ENCODE peak calls at places on chromosomes 12 and 14, in four cellular contexts. A, B, K and J are unnamed samples.

GRCh38 chr14:76867536-76868452 is 41.6 kb downstream of the LRRC74A start:
- DNase-seq in K (no peak), B (no peak), A (peak), J (no peak)

GRCh38 chr12:11958216-11959091 is 112.3 kb upstream of the BCL2L14 start:
- DNase-seq in K (peak), A (no peak), B (no peak), J (peak)

GRCh38 chr14:105074601-105075053 is 9.4 kb upstream of the GPR132 start:
- DNase-seq in K (no peak), B (no peak), A (peak), J (no peak)

GRCh38 chr12:46521145-46521544 is 148.6 kb upstream of the SLC38A2 start:
- DNase-seq in K (no peak), A (no peak), B (no peak), J (no peak)

GRCh38 chr14:37592288-37593274 is 2.5 kb downstream of the FOXA1 start:
- DNase-seq in K (no peak), B (no peak), A (no peak), J (peak)

GRCh38 chr12:130827432-130827831 is 11.6 kb downstream of the STX2 start:
- DNase-seq in K (no peak), B (no peak), A (no peak), J (no peak)

GRCh38 chr14:30808576-30808975 is 65.8 kb upstream of the COCH start:
- DNase-seq in B (no peak), A (no peak), K (peak), J (no peak)

GRCh38 chr12:93483151-93483807 is 16.0 kb downstream of the MRPL42 start:
- DNase-seq in B (no peak), K (no peak), A (no peak), J (no peak)

GRCh38 chr12:123449103-123449736 is 8.7 kb upstream of the SNRNP35 start:
- DNase-seq in B (no peak), A (no peak), K (no peak), J (no peak)

GRCh38 chr12:11580125-11580751 is 69.2 kb upstream of the ETV6 start:
- DNase-seq in B (no peak), K (peak), A (no peak), J (peak)

GRCh38 chr12:104772336-104772735 is 185.8 kb downstream of the SLC41A2 start:
- DNase-seq in B (no peak), K (no peak), A (no peak), J (no peak)

GRCh38 chr12:76680940-76681339 is 83.0 kb upstream of the ZDHHC17 start:
- DNase-seq in K (no peak), B (no peak), A (no peak), J (no peak)

DNA sequence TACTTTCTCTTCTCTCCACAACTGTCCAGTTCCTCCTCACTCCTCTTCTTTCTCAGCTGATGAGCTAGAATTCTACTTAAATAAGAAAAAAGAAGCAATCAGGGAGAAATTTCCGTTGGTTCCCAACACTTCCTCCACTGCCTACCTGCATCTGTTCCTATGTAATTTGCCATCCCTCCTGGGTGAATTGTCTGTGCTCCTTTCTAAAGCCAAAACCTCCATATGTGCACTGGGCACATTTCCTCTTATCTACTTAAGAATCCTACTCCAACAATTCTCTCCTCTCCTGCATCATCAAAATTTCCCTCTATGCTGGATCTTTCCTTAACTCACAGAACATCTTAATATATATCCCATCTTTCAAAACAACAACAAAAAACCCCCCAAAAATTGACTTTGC is 35.2 kb downstream of the GPR65 start:
- DNase-seq in B (no peak), K (no peak), A (no peak), J (no peak)
- H3K4me3 ChIP-seq in B (no peak), K (no peak), A (no peak), J (no peak)

GRCh38 chr14:49875640-49876198 is 17.2 kb upstream of the ARF6 start:
- DNase-seq in A (no peak), B (no peak), K (no peak), J (no peak)
- H3K4me3 ChIP-seq in A (no peak), B (no peak), K (no peak), J (no peak)

DNA sequence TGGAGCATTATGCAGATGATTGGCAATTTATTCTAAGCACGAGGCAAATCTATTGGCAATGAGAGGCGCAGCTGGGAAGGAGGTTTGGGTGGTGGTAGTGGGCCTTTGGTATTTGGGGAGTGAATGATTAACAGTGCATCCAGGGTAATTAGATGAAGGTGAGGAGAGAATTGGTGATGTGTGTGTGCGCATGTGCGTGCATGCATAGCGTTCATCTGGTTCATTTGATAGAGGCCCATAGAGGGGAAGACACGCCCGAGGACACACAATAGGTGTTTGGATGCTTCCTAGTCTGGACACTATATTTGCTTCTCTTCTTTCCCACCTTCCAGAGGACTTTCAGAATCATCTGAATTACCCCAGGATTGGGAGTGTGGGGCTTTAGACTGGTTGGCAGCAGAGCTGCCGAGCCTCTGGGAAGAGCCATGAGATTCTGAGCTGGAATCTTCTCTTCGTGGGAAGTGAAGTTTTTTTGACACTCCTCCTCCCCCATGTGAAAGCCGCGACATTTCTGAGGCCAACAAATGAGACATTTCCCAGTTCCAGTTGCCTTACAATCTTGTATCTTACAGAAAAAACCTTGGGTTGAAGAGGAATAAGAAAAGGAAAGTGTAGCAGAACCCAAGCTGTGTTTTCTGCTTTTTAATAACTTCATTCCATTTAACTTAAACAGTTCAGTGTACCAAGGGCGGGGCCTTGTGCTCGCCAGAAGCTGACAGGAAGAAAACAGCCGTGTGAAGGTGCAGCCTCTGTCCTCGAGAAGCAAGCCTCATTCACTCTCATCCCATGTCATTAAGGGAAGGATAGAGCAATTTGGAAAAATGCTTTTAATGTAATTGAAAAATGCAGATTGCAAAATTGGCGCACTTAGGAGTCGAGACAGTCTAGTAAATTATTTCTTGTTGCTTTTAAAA is 65.3 kb downstream of the SLC25A47 start:
- DNase-seq in B (no peak), K (no peak), A (no peak), J (peak)
- H3K4me3 ChIP-seq in B (no peak), K (no peak), A (no peak), J (no peak)

GRCh38 chr14:92160619-92161018 is 38.9 kb downstream of the CPSF2 start:
- DNase-seq in K (peak), A (no peak), B (no peak), J (peak)
- H3K4me3 ChIP-seq in K (no peak), A (no peak), B (no peak), J (no peak)